ENCODE peak calls at places on chromosomes 3 and 15, in four cellular contexts. One of them, this sample, is unnamed.

GRCh38 chr3:27840807-27841594 is 118.9 kb upstream of the EOMES start:
- DNase-seq in uterus: no peak
- DNase-seq in fibroblast of lung: no peak
- DNase-seq in psoas muscle: no peak
- DNase-seq in this sample: no peak

GRCh38 chr3:14319654-14320182 is 82.7 kb upstream of the SLC6A6 start:
- DNase-seq in fibroblast of lung: peak; percentile 73
- DNase-seq in psoas muscle: no peak
- DNase-seq in uterus: no peak
- DNase-seq in this sample: peak; percentile 83

GRCh38 chr3:13647314-13648059 is 98.6 kb downstream of the FBLN2 start:
- DNase-seq in psoas muscle: no peak
- DNase-seq in fibroblast of lung: peak; percentile 57
- DNase-seq in uterus: no peak
- DNase-seq in this sample: peak; percentile 63

GRCh38 chr3:23174426-23175039 is 28.6 kb upstream of the UBE2E2 start:
- DNase-seq in fibroblast of lung: peak; percentile 65
- DNase-seq in psoas muscle: no peak
- DNase-seq in uterus: no peak
- DNase-seq in this sample: no peak

GRCh38 chr3:17811633-17812032 is 69.2 kb upstream of the TBC1D5 start:
- DNase-seq in psoas muscle: no peak
- DNase-seq in uterus: no peak
- DNase-seq in fibroblast of lung: peak; percentile 21
- DNase-seq in this sample: no peak

GRCh38 chr3:195876297-195877031 is 31.9 kb downstream of the TNK2 start:
- DNase-seq in uterus: no peak
- DNase-seq in psoas muscle: peak; percentile 81
- DNase-seq in fibroblast of lung: no peak
- DNase-seq in this sample: no peak

GRCh38 chr3:149621218-149622005 is 36.4 kb downstream of the WWTR1 start:
- DNase-seq in fibroblast of lung: peak; percentile 97
- DNase-seq in uterus: no peak
- DNase-seq in psoas muscle: no peak
- DNase-seq in this sample: peak; percentile 58

GRCh38 chr3:170701696-170702678 is 116.1 kb upstream of the SLC7A14 start:
- DNase-seq in fibroblast of lung: peak; percentile 49
- DNase-seq in psoas muscle: no peak
- DNase-seq in uterus: no peak
- DNase-seq in this sample: no peak

GRCh38 chr3:194257916-194258668 is 93.0 kb downstream of the CPN2 start:
- DNase-seq in psoas muscle: no peak
- DNase-seq in fibroblast of lung: no peak
- DNase-seq in uterus: no peak
- DNase-seq in this sample: no peak

GRCh38 chr3:115469649-115470048 is 153.7 kb upstream of the GAP43 start:
- DNase-seq in uterus: no peak
- DNase-seq in fibroblast of lung: peak; percentile 8
- DNase-seq in psoas muscle: no peak
- DNase-seq in this sample: no peak

GRCh38 chr3:15667484-15667883 is 65.9 kb downstream of the BTD start:
- DNase-seq in uterus: no peak
- DNase-seq in fibroblast of lung: no peak
- DNase-seq in psoas muscle: no peak
- DNase-seq in this sample: no peak

GRCh38 chr3:35422826-35423601 is 216.3 kb upstream of the ARPP21 start:
- DNase-seq in psoas muscle: no peak
- DNase-seq in uterus: no peak
- DNase-seq in fibroblast of lung: peak; percentile 76
- DNase-seq in this sample: no peak

GRCh38 chr15:51096976-51097375 is 2.3 kb upstream of the TNFAIP8L3 start:
- DNase-seq in uterus: no peak
- DNase-seq in fibroblast of lung: no peak
- DNase-seq in psoas muscle: no peak
- DNase-seq in this sample: no peak

GRCh38 chr15:51094606-51095569 is at the start of gene TNFAIP8L3:
- DNase-seq in uterus: peak; percentile 66
- DNase-seq in fibroblast of lung: peak; percentile 38
- DNase-seq in psoas muscle: peak; percentile 35
- DNase-seq in this sample: no peak

GRCh38 chr15:51093865-51094605 is 671 bp downstream of the TNFAIP8L3 start:
- DNase-seq in fibroblast of lung: no peak
- DNase-seq in psoas muscle: peak; percentile 56
- DNase-seq in uterus: peak; percentile 66
- DNase-seq in this sample: no peak

GRCh38 chr15:51097553-51098330 is 3.0 kb upstream of the TNFAIP8L3 start:
- DNase-seq in psoas muscle: no peak
- DNase-seq in uterus: peak; percentile 44
- DNase-seq in fibroblast of lung: peak; percentile 84
- DNase-seq in this sample: peak; percentile 59

DNA sequence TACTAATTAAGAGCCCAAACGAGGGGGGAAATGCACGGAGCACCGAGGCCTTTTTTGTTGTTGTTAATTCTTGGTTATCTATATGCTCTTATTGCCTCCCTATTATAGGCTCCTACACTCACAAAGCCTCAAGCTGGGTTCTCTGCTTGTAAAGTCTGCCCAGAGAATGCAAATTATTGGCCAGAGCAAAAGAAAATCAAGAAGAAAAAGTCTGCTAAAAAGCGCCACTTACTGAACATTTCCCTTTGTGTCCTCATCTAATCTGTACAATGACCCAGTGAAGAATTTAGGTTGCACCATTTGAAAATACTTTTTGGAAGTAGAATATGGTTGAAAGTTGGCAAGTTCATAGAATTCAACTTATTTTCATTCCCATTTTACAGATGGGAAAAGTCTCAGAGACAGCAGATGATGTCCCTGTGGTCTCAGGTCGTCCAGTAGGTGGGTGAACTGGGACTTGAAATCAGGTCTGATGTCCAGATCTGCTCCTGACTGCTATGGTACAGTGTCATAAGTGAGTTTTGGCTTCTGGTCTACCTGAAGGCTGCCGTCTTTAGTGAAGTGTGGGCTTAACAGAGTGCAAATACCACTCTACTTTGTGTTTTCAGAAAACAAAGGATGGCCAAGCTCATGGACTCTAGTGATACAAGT is 1.1 kb upstream of the TNFAIP8L3 start:
- DNase-seq in uterus: no peak
- DNase-seq in fibroblast of lung: no peak
- DNase-seq in psoas muscle: no peak
- DNase-seq in this sample: no peak
- H3K4me3 ChIP-seq in uterus: peak overlapping the region; percentile 57
- H3K4me3 ChIP-seq in fibroblast of lung: no peak overlapping the region
- H3K4me3 ChIP-seq in psoas muscle: no peak overlapping the region
- H3K4me3 ChIP-seq in this sample: no peak overlapping the region

GRCh38 chr15:48643236-48643635 is 2.3 kb downstream of the FBN1 start:
- DNase-seq in uterus: no peak
- DNase-seq in psoas muscle: no peak
- DNase-seq in fibroblast of lung: no peak
- DNase-seq in this sample: no peak
- H3K27me3 ChIP-seq in uterus: no peaks in the 10 kb centered on the region
- H3K27me3 ChIP-seq in psoas muscle: no peaks in the 10 kb centered on the region
- H3K27me3 ChIP-seq in fibroblast of lung: no peaks in the 10 kb centered on the region
- H3K27me3 ChIP-seq in this sample: peaks cover 7% of the 10 kb centered on the region

GRCh38 chr3:112640333-112640863 is 545 bp downstream of the CCDC80 start:
- DNase-seq in psoas muscle: no peak
- DNase-seq in uterus: peak; percentile 34
- DNase-seq in fibroblast of lung: peak; percentile 86
- DNase-seq in this sample: peak; percentile 88

GRCh38 chr3:112639451-112640332 is 1.3 kb downstream of the CCDC80 start:
- DNase-seq in psoas muscle: no peak
- DNase-seq in uterus: peak; percentile 40
- DNase-seq in fibroblast of lung: no peak
- DNase-seq in this sample: no peak

GRCh38 chr3:112637700-112638099 is 3.2 kb downstream of the CCDC80 start:
- DNase-seq in psoas muscle: no peak
- DNase-seq in uterus: peak; percentile 26
- DNase-seq in fibroblast of lung: no peak
- DNase-seq in this sample: no peak

GRCh38 chr3:112640864-112641751 is at the start of gene CCDC80:
- DNase-seq in uterus: peak; percentile 20
- DNase-seq in fibroblast of lung: peak; percentile 95
- DNase-seq in psoas muscle: no peak
- DNase-seq in this sample: peak; percentile 92

DNA sequence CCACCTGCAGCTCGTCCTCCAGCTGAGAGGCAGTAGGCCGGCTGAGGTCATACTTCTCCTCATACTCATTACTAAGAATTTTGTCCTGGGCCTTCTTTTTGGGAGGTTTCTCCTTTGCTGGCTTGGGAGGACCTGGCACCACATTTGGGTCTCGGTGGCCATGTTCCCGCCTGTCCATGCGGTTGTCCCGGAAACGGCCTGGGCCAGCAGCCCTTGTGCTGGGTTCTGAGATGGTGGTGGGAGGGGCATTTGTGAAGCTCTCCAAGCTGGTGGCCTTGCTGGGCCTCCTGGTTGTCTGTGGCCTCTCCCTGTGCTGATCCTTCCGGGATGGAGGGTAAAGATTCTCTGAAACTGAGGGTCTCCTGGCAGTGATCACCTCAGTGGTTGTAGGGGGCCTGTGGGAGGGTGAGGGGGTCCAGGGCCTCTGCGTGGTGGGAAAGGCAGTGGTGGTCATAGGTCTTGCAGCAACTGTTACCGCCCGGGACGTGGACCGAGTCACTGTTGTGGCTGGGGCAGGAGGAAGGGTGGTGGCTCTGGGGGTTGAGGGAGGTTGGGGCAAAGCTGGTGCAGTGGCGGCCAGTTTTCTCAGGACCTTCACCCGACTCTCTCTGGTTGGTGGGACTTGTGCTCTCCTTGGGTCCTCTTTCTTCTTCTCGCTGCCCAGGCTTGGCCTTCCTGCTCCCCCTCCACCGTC is 2.5 kb downstream of the CCDC80 start:
- DNase-seq in fibroblast of lung: no peak
- DNase-seq in uterus: peak; percentile 63
- DNase-seq in psoas muscle: peak; percentile 46
- DNase-seq in this sample: no peak
- H3K4me3 ChIP-seq in fibroblast of lung: peak overlapping the region; percentile 76
- H3K4me3 ChIP-seq in uterus: peak overlapping the region; percentile 62
- H3K4me3 ChIP-seq in psoas muscle: peak overlapping the region; percentile 54
- H3K4me3 ChIP-seq in this sample: no peak overlapping the region

DNA sequence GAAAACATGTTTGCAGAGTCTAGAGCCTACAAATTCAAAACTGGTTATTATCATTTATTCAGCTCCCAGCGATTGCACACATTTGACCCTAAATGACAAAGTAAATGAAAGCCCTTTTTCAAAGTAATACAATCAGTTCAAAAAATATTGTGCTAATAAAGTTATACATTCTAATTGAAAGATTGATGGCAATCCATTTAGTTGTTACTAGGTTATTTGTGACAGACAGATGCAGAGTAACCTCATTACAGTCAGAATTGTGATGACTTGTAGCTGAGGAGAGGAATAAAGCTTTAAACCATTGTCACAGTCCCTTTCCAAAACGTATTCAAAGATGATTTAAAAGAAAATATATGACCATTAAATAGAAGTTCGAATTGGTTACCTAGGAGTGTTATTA is 86.0 kb downstream of the ROBO2 start:
- DNase-seq in fibroblast of lung: no peak
- DNase-seq in psoas muscle: no peak
- DNase-seq in uterus: no peak
- DNase-seq in this sample: no peak
- H3K27me3 ChIP-seq in fibroblast of lung: no peaks in the 10 kb centered on the region
- H3K27me3 ChIP-seq in psoas muscle: no peaks in the 10 kb centered on the region
- H3K27me3 ChIP-seq in uterus: no peaks in the 10 kb centered on the region
- H3K27me3 ChIP-seq in this sample: no peaks in the 10 kb centered on the region

GRCh38 chr3:122481390-122481789 is 33.3 kb downstream of the KPNA1 start:
- DNase-seq in psoas muscle: no peak
- DNase-seq in fibroblast of lung: no peak
- DNase-seq in uterus: no peak
- DNase-seq in this sample: no peak

DNA sequence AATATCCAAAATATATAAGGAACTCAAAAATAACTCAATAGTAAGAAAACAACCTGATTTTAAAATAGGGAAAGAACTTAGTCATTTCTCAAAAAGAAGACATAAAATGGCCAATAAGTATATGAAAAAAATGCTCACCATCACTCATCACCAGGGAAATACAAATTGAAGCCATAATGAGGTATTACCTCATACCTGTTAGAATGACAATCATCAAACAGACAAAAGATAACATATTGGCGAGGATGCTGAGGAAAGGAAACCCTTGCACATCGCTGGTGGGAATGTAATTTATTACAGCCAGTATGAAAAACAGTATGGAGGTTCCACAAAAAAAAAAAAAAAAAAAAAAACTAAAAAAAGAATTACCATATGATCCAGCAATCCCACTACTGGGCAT is 38.2 kb downstream of the KPNA1 start:
- DNase-seq in uterus: no peak
- DNase-seq in fibroblast of lung: no peak
- DNase-seq in psoas muscle: no peak
- DNase-seq in this sample: no peak
- H3K4me3 ChIP-seq in uterus: no peak overlapping the region
- H3K4me3 ChIP-seq in fibroblast of lung: no peak overlapping the region
- H3K4me3 ChIP-seq in psoas muscle: no peak overlapping the region
- H3K4me3 ChIP-seq in this sample: no peak overlapping the region

DNA sequence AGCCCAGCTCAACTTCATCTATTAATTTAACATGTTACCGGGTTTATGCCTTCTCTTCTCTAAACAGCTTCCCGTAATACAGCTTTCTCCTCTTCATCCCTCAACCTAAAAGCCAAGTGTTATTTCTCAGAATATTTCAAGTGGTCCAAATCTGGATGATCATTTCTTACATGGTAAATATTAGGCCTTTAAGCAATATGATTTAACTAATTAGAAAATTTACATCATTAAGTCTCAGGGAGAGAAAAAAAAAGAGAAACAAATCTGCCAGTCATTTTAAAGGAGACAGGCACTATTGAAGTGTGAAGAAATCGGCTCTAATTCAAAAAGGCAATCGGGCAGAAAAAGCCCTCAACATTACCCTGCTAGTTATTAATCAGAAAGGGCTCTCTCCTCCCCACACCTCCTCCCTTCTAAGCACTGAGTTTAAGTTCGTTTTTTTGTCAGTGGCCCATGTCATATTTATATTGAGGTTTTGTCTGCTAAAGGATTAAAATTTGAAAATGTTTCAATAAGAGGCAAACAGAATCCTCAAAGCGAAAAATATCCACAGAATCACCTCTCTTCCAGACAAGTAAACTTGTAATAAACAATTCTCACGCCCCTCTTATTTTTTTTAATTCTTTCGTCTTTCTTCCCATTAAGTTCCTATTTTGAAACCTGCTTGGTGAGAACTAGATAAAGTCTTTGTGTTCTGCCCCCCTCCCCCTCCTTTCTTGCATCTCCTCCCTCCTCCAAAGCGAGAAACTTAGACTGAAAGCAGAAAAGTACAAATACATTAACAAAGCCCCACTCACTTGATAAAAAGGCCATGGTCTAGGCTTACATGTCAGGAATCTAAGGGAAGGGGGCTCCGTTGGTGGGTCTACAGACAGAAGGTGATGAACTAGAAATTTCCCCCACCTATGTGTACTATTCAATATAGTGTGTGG is 215.7 kb downstream of the MEIS2 start:
- DNase-seq in psoas muscle: no peak
- DNase-seq in fibroblast of lung: peak; percentile 27
- DNase-seq in uterus: no peak
- DNase-seq in this sample: no peak
- H3K27me3 ChIP-seq in psoas muscle: peaks cover 17% of the 10 kb centered on the region
- H3K27me3 ChIP-seq in fibroblast of lung: peaks cover 44% of the 10 kb centered on the region
- H3K27me3 ChIP-seq in uterus: no peaks in the 10 kb centered on the region
- H3K27me3 ChIP-seq in this sample: peaks cover 44% of the 10 kb centered on the region